ENCODE peak calls at places on chromosome 13, in four cellular contexts. S is tibial artery, I is aorta, G is right cardiac atrium. O is an unnamed sample.

GRCh38 chr13:48210178-48210577 is 22.8 kb upstream of the ITM2B start:
- DNase-seq in S (no peak), I (no peak), G (no peak), O (no peak)

GRCh38 chr13:52010890-52011689 is at the start of gene ATP7B:
- DNase-seq in S (peak), I (peak), G (peak), O (peak)

GRCh38 chr13:39968646-39969475 is 313.4 kb downstream of the COG6 start:
- DNase-seq in S (no peak), I (no peak), G (no peak), O (no peak)

GRCh38 chr13:36115306-36115705 is 15.9 kb downstream of the DCLK1 start:
- DNase-seq in S (no peak), I (no peak), G (no peak), O (no peak)

GRCh38 chr13:64529874-64530485 is 2700.2 kb downstream of the PCDH9 start:
- DNase-seq in S (no peak), I (no peak), G (no peak), O (no peak)

GRCh38 chr13:30395192-30396158 is 26.8 kb upstream of the UBE2L5 start:
- DNase-seq in S (peak), I (peak), G (peak), O (peak)

GRCh38 chr13:77310579-77311279 is 16.2 kb downstream of the MYCBP2 start:
- DNase-seq in S (no peak), I (no peak), G (no peak), O (no peak)

GRCh38 chr13:58087566-58087965 is 456.0 kb downstream of the PCDH17 start:
- DNase-seq in S (no peak), I (no peak), G (no peak), O (no peak)

GRCh38 chr13:40502236-40502635 is 164.2 kb downstream of the FOXO1 start:
- DNase-seq in S (no peak), I (no peak), G (no peak), O (no peak)

GRCh38 chr13:32229443-32229842 is 85.7 kb downstream of the ZAR1L start:
- DNase-seq in S (no peak), I (no peak), G (no peak), O (no peak)

GRCh38 chr13:23867027-23867491 is 22.1 kb downstream of the MIPEP start:
- DNase-seq in S (no peak), I (no peak), G (no peak), O (no peak)
- H3K27ac ChIP-seq in S (no peak), I (no peak), G (no peak), O (no peak)

GRCh38 chr13:96899946-96900345 is 94.3 kb downstream of the OXGR1 start:
- DNase-seq in S (no peak), I (no peak), G (no peak), O (no peak)

GRCh38 chr13:96898212-96898611 is 96.1 kb downstream of the OXGR1 start:
- DNase-seq in S (no peak), I (no peak), G (no peak), O (no peak)

GRCh38 chr13:96903085-96903484 is 91.2 kb downstream of the OXGR1 start:
- DNase-seq in S (no peak), I (no peak), G (no peak), O (no peak)

GRCh38 chr13:96900992-96901391 is 93.3 kb downstream of the OXGR1 start:
- DNase-seq in S (no peak), I (no peak), G (no peak), O (no peak)

DNA sequence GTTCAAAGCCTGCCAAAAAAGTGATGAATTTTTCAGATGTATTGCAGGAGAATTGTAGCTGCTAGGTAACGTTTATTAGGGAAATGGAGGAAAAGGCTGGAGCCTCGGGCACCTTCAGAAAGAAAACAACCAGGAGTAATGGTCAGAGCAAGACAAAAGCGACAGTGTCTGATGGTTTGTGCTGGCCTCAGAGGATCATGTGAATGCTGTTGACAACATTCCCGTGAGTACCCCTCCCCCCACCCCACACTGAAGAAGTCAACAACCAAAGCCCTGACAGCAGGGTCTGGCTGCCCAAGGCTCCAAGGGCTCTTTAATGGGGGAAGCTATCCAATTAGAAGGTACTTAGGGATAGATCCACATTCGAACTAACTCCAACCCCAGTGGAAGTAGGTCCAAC is 95.4 kb downstream of the OXGR1 start:
- DNase-seq in S (no peak), I (no peak), G (no peak), O (peak)
- H3K27ac ChIP-seq in S (peak), I (no peak), G (no peak), O (peak)

DNA sequence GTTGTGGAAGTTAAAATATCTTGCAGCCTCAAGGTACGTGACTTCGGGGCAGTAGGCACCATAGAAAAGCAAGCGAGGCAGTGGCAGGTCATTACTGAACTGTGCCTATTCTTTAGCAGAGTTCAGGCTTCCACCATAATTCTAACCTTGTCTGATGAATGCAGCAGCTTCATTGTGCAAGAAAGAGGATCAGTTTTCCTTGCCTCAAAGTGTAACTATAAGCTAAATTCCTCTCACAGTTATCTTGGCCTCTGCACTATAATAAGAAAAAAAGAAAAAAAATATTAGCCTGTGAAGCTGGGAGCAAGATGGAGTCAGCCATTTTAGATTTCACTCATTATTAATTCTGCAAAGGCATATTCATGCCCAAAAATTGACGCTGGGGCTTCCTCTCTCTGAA is 22.9 kb upstream of the SACS start:
- DNase-seq in S (no peak), I (no peak), G (no peak), O (no peak)
- H3K27ac ChIP-seq in S (no peak), I (no peak), G (no peak), O (no peak)

DNA sequence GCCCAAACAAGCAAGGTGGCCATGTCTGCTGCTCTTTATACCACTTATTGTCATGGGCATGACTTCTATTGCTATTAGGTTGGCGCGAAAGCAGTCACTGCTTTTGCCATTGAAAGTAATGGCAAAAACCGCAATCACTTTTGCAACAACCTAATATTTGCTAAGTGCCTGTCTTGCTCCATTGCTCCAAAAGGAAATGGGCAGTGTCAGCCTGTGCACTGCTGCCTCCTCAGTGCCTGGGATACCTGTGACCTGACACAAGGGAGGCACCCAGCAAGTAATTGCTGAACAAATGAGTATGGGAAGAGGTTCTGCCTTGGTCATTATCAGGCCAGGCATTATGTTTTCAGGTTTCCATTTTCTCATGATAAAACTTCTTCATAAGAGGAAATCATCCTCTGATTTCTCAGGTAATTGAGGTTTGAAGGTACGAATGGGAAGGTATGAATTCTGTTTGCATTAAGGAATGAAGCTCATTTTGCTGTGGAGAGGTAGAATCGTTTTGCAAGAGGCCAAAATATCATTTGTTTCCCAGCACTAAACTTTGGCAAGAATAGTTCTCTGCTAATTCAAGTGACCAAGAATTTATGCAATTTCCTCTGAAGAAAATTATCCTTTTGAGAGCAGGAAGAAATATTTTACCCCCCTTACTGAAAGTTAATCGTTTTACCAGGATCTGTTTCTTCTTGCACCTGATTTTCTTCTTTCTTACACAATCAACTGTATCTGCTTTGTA is 128.3 kb upstream of the SPRY2 start:
- DNase-seq in S (no peak), I (no peak), G (no peak), O (no peak)
- H3K27ac ChIP-seq in S (peak), I (peak), G (peak), O (no peak)

GRCh38 chr13:83515267-83515666 is 367.0 kb downstream of the SLITRK1 start:
- DNase-seq in S (no peak), I (no peak), G (no peak), O (no peak)
- H3K27ac ChIP-seq in S (no peak), I (no peak), G (no peak), O (no peak)

GRCh38 chr13:41621716-41622508 is 164.6 kb downstream of the RGCC start:
- DNase-seq in S (no peak), I (no peak), G (no peak), O (no peak)

GRCh38 chr13:41627425-41627824 is 170.1 kb downstream of the RGCC start:
- DNase-seq in S (no peak), I (no peak), G (no peak), O (no peak)

GRCh38 chr13:41622545-41623429 is 165.4 kb downstream of the RGCC start:
- DNase-seq in S (no peak), I (no peak), G (no peak), O (no peak)
- H3K27ac ChIP-seq in S (peak), I (peak), G (peak), O (no peak)

DNA sequence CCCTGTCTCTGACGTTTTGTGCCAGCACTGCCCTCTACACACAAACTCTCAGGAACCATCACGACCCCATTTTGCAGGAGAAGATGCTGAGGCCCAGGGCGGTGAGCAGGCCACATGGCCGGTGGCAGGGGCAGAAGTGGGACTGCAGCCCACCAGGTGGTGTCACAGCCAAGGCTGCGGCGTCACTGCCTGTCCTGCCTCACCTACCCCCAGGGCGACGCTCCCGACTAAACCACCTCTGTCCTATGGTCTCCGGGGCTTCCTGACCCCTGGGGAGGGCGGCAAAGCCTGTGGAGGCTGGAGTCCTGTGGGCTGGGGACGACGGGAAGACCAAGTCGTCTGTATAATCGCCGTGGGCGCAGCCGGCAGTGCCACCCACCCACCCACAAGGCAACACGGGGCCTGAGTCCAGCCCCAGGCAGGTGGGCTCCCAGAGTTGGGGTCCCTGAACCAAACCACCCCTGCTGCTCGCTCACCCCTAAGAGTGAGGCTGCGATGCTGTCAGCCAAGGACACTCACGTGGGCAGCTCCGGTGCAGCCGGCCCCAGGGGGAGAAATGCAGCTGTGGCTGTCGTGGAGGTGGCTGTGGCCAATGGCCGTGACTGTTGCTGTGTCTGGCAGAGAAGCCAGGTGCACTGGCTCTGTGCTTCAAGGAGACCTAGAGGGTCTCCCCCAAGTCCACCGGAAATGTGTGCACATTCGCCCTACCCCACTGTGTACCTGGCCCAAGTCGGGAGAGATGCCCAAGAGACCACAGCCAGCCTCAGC is 29.7 kb downstream of the RASA3 start:
- DNase-seq in S (peak), I (peak), G (peak), O (no peak)
- H3K27ac ChIP-seq in S (no peak), I (no peak), G (no peak), O (no peak)

O was measured in substantia nigra.